ENCODE peak calls at places on chromosome 19, in four cellular contexts. G is GM23338, S is stomach, W is transverse colon. B is an unnamed sample.

GRCh38 chr19:46766569-46767317 is 20.5 kb upstream of the STRN4 start:
- DNase-seq in W (peak), S (peak), G (peak), B (no peak)

GRCh38 chr19:39168258-39169142 is 28.3 kb upstream of the NCCRP1 start:
- DNase-seq in S (no peak), G (no peak), W (no peak), B (no peak)

GRCh38 chr19:6250024-6250605 is 29.7 kb downstream of the MLLT1 start:
- DNase-seq in S (no peak), W (no peak), G (no peak), B (no peak)

GRCh38 chr19:12156254-12157058 is at the start of gene ZNF625:
- DNase-seq in G (peak), W (peak), S (peak), B (peak)

GRCh38 chr19:32407004-32407992 is 1.7 kb downstream of the DPY19L3 start:
- DNase-seq in S (peak), W (peak), G (no peak), B (no peak)

GRCh38 chr19:5913739-5914357 is at the start of gene CAPS:
- DNase-seq in W (peak), G (no peak), S (peak), B (peak)

GRCh38 chr19:13983213-13983889 is 22.8 kb downstream of the RFX1 start:
- DNase-seq in S (no peak), G (no peak), W (no peak), B (no peak)

GRCh38 chr19:58063712-58064111 is 4.6 kb downstream of the ZNF135 start:
- DNase-seq in G (no peak), W (no peak), S (no peak), B (no peak)

GRCh38 chr19:41753936-41754529 is 1.3 kb upstream of the CEACAM6 start:
- DNase-seq in G (peak), S (peak), W (peak), B (no peak)

GRCh38 chr19:7515091-7515470 is 822 bp upstream of the ZNF358 start:
- DNase-seq in G (no peak), S (peak), W (peak), B (no peak)

GRCh38 chr19:4369109-4369887 is 25.9 kb downstream of the MPND start:
- DNase-seq in W (peak), S (peak), G (peak), B (peak)

GRCh38 chr19:58170860-58171259 is 12.0 kb upstream of the ZNF274 start:
- DNase-seq in S (no peak), G (no peak), W (no peak), B (no peak)

GRCh38 chr19:28847468-28847867 is 365.5 kb downstream of the UQCRFS1 start:
- DNase-seq in W (no peak), S (no peak), G (peak), B (no peak)

GRCh38 chr19:53907690-53908089 is 1.4 kb upstream of the CACNG7 start:
- DNase-seq in S (no peak), W (no peak), G (no peak), B (no peak)

GRCh38 chr19:47630594-47630993 is 21.7 kb downstream of the BICRA start:
- DNase-seq in W (no peak), G (no peak), S (no peak), B (no peak)

GRCh38 chr19:13095393-13095784 is 7.3 kb downstream of the LYL1 start:
- DNase-seq in S (no peak), W (no peak), G (peak), B (no peak)

DNA sequence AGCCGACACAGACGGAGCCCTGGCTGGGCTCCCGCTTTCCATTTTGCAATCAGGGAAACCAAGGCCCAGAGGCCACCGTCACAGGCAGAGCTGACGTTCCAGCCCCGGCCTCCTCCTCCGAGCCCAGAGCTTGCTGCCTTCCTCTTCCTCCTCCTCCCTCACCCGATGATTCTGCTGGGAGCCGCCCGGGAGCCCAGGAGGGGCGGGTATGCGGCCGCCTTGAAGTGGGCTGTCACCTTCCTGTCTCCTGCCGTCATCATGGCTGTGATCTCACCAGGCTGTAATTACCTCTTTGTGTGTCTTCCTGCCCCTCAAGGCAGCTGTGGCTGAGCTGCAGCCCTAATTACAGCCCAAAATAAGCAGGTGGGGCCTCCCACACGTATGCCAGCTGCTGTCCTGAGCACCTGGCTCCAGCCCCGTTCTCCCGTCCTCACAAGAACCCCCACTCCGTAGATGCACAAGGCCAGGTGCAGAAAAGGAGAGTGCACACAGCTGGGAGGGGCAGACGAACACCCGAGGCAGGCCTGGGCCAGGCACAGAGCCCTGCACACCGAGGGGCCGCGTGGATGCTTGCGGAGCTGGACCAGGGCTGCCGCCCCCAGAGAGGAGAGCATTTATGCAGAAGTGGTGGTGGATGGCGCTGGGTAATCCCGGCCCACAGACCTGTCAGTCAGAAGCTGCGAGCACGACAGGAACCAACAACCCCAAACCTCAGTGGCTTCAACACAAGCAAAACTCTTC is 4.0 kb downstream of the TPGS1 start:
- DNase-seq in G (no peak), S (peak), W (peak), B (no peak)
- H3K4me3 ChIP-seq in G (peak), S (peak), W (no peak), B (peak)

GRCh38 chr19:8835446-8835845 is 3.3 kb downstream of the MBD3L1 start:
- DNase-seq in S (no peak), W (no peak), G (no peak), B (no peak)

GRCh38 chr19:8831373-8831772 is 731 bp downstream of the ZNF558 start:
- DNase-seq in S (no peak), W (no peak), G (no peak), B (no peak)

GRCh38 chr19:8835877-8836276 is 3.7 kb downstream of the MBD3L1 start:
- DNase-seq in G (no peak), S (no peak), W (no peak), B (no peak)

GRCh38 chr19:8831832-8832131 is 322 bp downstream of the ZNF558 start:
- DNase-seq in G (peak), S (no peak), W (no peak), B (no peak)

DNA sequence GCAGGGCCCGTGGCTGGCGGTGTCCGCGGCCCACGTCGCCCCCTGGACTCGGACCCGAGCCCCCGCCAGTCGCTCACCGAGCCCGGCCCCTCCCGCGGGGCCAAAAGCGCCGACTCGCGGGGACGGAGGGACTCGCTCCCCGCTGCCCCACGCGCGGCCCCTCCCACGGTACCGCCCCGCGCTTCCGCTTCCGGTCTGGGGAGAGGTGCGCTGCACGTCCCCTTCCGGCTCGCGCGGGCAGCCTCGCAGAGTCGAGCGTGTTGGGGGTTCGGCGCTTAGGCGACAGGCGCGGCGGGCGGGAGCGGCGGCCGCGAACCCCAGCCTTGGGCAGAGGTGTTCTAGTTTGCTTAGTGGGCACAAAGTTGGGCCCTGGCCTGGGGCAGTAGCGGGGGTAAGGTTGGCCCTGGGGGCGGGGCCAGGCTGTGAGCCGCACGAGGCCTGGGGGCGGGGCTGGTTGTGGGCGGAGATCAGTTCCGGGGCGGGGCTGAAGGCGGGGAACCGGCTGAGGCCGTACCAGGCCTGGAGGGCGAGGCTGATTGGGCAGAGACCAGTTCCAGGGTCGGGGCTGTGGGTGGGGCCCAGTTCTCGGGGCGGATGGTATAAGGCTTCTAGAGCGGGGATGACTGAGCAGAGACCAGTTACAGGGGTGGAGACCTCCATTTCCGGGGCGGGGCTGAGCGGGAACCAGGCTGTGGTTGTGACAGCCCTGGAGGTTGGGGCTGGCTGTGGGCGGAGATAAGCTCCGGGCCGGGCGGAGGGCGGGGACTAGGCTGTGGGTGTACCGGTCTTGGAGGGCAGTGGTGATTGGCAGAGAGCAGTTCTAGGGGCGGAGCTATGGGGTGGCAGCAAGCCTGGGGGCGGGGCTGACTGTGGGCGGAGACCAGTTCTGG is at the start of the genes MBD3L1 and ZNF558:
- DNase-seq in W (peak), S (peak), G (peak), B (peak)
- TF ChIP-seq POLR2AphosphoS5 in W (peak), S (peak), G (no peak), B (peak)

GRCh38 chr19:20245309-20245708 is 78.3 kb downstream of the ZNF486 start:
- DNase-seq in S (no peak), W (no peak), G (no peak), B (no peak)

GRCh38 chr19:20250627-20251026 is 83.6 kb downstream of the ZNF486 start:
- DNase-seq in W (no peak), G (no peak), S (no peak), B (no peak)

GRCh38 chr19:20243629-20244028 is 76.6 kb downstream of the ZNF486 start:
- DNase-seq in W (no peak), G (no peak), S (no peak), B (no peak)

GRCh38 chr19:20244356-20244755 is 77.3 kb downstream of the ZNF486 start:
- DNase-seq in S (no peak), W (no peak), G (no peak), B (no peak)

GRCh38 chr19:20247016-20247683 is 80.1 kb downstream of the ZNF486 start:
- DNase-seq in S (peak), G (peak), W (no peak), B (no peak)
- TF ChIP-seq CTCF in S (peak), G (peak), W (peak), B (no peak)

GRCh38 chr19:50417850-50418185 is 920 bp upstream of the SPIB start:
- DNase-seq in W (no peak), G (no peak), S (no peak), B (no peak)
- H3K4me3 ChIP-seq in W (no peak), G (peak), S (no peak), B (no peak)

B was measured in breast epithelium.